ENCODE peak calls at places on chromosomes 12 and 14, in seven cellular contexts. P is keratinocyte; M is CD8-positive, alpha-beta T cell; F is ascending aorta; Z is uterus; Q is tibial artery; L is cardiac muscle cell. S is an unnamed sample.

GRCh38 chr12:121781751-121782615 is 11.5 kb downstream of the RHOF start:
- DNase-seq in P (no peak), M (no peak), F (no peak), Z (no peak), Q (no peak), L (no peak), S (no peak)

GRCh38 chr14:105059035-105059916 is 6.0 kb downstream of the GPR132 start:
- DNase-seq in P (no peak), M (no peak), F (no peak), Z (no peak), Q (no peak), L (no peak), S (peak; percentile 83)

GRCh38 chr12:20367731-20368652 is at the start of gene PDE3A:
- DNase-seq in P (no peak), M (no peak), F (no peak), Z (peak; percentile 66), Q (peak; percentile 89), L (peak; percentile 89), S (peak; percentile 70)

GRCh38 chr12:31246470-31246850 is 79.5 kb downstream of the SINHCAF start:
- DNase-seq in P (peak; percentile 58), M (no peak), F (no peak), Z (no peak), Q (no peak), L (peak; percentile 66), S (no peak)

GRCh38 chr12:56158926-56159461 is 835 bp downstream of the MYL6 start:
- DNase-seq in P (no peak), M (no peak), F (peak; percentile 63), Z (peak; percentile 80), Q (peak; percentile 95), L (peak; percentile 87), S (peak; percentile 86)

GRCh38 chr14:95891742-95892141 is 15.1 kb downstream of the TUNAR start:
- DNase-seq in P (no peak), M (no peak), F (no peak), Z (no peak), Q (no peak), L (no peak), S (no peak)

GRCh38 chr14:93375673-93376156 is 28.7 kb downstream of the COX8C start:
- DNase-seq in P (no peak), M (no peak), F (no peak), Z (no peak), Q (no peak), L (no peak), S (peak; percentile 82)

GRCh38 chr12:126772171-126772864 is 1494.7 kb upstream of the TMEM132C start:
- DNase-seq in P (no peak), M (peak; percentile 4), F (no peak), Z (no peak), Q (no peak), L (no peak), S (no peak)

GRCh38 chr14:100677925-100678765 is 48.5 kb upstream of the DLK1 start:
- DNase-seq in P (no peak), M (no peak), F (no peak), Z (peak; percentile 77), Q (no peak), L (peak; percentile 91), S (no peak)

GRCh38 chr12:108649668-108650067 is 16.0 kb upstream of the SELPLG start:
- DNase-seq in P (no peak), M (no peak), F (no peak), Z (no peak), Q (no peak), L (peak; percentile 75), S (no peak)

GRCh38 chr14:21070083-21070609 is at the start of gene ARHGEF40:
- DNase-seq in P (no peak), M (no peak), F (no peak), Z (peak; percentile 75), Q (peak; percentile 85), L (peak; percentile 66), S (peak; percentile 88)

GRCh38 chr12:10829994-10830393 is 3.8 kb upstream of the TAS2R10 start:
- DNase-seq in P (no peak), M (no peak), F (no peak), Z (no peak), Q (no peak), L (peak; percentile 6), S (no peak)

GRCh38 chr14:100546051-100546443 is 41.2 kb downstream of the BEGAIN start:
- DNase-seq in P (no peak), M (peak; percentile 16), F (no peak), Z (peak; percentile 36), Q (no peak), L (peak; percentile 28), S (no peak)

GRCh38 chr14:40417777-40418401 is 985.7 kb upstream of the FBXO33 start:
- DNase-seq in P (no peak), M (no peak), F (no peak), Z (no peak), Q (no peak), L (peak; percentile 10), S (no peak)

GRCh38 chr12:85835810-85836715 is at the start of gene RASSF9:
- DNase-seq in P (no peak), M (no peak), F (no peak), Z (peak; percentile 84), Q (peak; percentile 79), L (peak; percentile 97), S (no peak)

GRCh38 chr12:104788848-104789271 is 169.2 kb downstream of the SLC41A2 start:
- DNase-seq in P (no peak), M (no peak), F (no peak), Z (no peak), Q (no peak), L (no peak), S (no peak)

GRCh38 chr12:94488449-94488848 is 28.8 kb upstream of the CEP83 start:
- DNase-seq in P (no peak), M (no peak), F (no peak), Z (no peak), Q (no peak), L (no peak), S (no peak)

GRCh38 chr14:36198378-36198777 is 21.9 kb upstream of the PTCSC3 start:
- DNase-seq in P (no peak), M (no peak), F (no peak), Z (no peak), Q (no peak), L (no peak), S (no peak)

GRCh38 chr12:130280226-130280625 is 57.5 kb upstream of the PIWIL1 start:
- DNase-seq in P (no peak), M (no peak), F (no peak), Z (no peak), Q (no peak), L (no peak), S (no peak)

GRCh38 chr12:120132863-120133385 is 16.4 kb upstream of the RAB35 start:
- DNase-seq in P (no peak), M (no peak), F (no peak), Z (no peak), Q (no peak), L (no peak), S (no peak)

GRCh38 chr14:105852378-105853088 is 326.1 kb downstream of the TMEM121 start:
- DNase-seq in P (no peak), M (no peak), F (no peak), Z (no peak), Q (no peak), L (no peak), S (peak; percentile 83)

GRCh38 chr12:98418357-98419075 is 96.9 kb upstream of the TMPO start:
- DNase-seq in P (peak; percentile 84), M (no peak), F (peak; percentile 60), Z (peak; percentile 74), Q (peak; percentile 96), L (peak; percentile 98), S (no peak)

GRCh38 chr12:96048392-96048969 is 13.1 kb upstream of the LTA4H start:
- DNase-seq in P (no peak), M (no peak), F (no peak), Z (no peak), Q (no peak), L (no peak), S (no peak)

GRCh38 chr12:29534935-29535334 is 37.4 kb upstream of the OVCH1 start:
- DNase-seq in P (no peak), M (no peak), F (no peak), Z (no peak), Q (no peak), L (peak; percentile 71), S (no peak)

GRCh38 chr14:73739174-73739898 is 25.2 kb upstream of the PNMA1 start:
- DNase-seq in P (no peak), M (no peak), F (no peak), Z (no peak), Q (no peak), L (no peak), S (peak; percentile 73)

DNA sequence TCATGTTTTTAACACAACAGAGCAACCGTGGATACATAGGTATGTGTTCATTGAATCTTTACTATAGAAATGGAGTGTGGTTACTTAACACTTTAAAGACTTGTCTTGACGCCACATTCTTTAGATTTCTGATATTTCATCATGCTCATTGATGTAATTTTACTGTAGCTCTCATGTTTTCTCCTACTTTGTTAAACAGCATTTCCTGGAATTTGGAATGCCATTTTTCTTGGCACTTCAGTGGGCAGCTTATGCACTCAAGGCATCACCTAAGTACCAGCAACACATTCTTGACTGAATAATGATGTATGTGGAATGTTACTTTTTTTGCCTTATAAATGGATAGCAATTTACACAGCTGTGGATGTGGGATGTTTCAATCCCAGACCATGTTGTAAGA is 298.4 kb downstream of the NPAS3 start:
- DNase-seq in P (no peak), M (no peak), F (no peak), Z (no peak), Q (no peak), L (no peak), S (no peak)
- H3K4me3 ChIP-seq in P (no peak overlapping the region), M (no peak overlapping the region), F (no peak overlapping the region), Z (no peak overlapping the region), Q (no peak overlapping the region), L (no peak overlapping the region), S (no peak overlapping the region)

GRCh38 chr12:9134981-9135628 is 19.4 kb upstream of the A2M start:
- DNase-seq in P (no peak), M (no peak), F (no peak), Z (no peak), Q (no peak), L (no peak), S (no peak)
- TF ChIP-seq CTCF in P (peak; percentile 49), M (no peak), F (no peak), Z (no peak), Q (no peak), L (no peak), S (peak; percentile 7)

GRCh38 chr14:103095210-103095778 is 769 bp downstream of the EXOC3L4 start:
- DNase-seq in P (no peak), M (no peak), F (no peak), Z (no peak), Q (no peak), L (no peak), S (no peak)
- H3K4me3 ChIP-seq in P (no peak overlapping the region), M (no peak overlapping the region), F (no peak overlapping the region), Z (no peak overlapping the region), Q (no peak overlapping the region), L (no peak overlapping the region), S (no peak overlapping the region)

DNA sequence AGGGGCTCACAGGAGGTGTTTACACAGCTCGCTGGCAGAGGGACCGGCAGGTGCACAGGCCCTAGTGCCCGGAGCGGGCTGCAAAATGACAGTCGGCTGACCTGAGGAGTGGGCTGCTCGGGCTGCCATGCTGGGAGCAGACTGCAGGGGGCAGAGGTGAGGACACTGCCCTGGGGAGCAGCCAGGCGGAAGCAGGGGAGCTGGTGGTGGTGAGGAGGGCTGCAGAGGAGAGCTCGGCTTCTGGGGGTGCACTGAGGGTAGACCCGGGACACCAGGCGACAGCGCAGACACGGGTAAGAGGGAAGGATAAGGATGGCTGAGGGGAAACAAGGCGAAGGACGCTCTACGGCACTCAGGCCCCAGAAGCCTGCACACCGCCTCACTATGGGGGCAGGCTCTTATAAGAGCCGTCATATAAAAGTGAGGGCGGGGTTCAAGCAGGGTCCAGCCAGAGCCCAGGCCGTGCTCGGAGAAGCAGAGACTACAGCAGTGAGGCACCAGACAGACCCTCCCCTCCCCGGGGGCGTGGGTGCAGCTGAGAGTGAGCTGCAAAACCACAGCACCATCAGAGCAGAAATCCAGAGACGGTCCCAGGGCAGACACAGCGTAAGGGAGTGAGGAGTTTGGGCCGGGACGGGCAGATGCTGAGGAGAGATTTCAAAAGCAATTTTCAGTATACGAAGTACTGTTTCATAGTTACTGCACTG is 62.5 kb downstream of the CCDC88C start:
- DNase-seq in P (no peak), M (no peak), F (no peak), Z (no peak), Q (no peak), L (no peak), S (peak; percentile 79)
- TF ChIP-seq CTCF in P (peak; percentile 25), M (peak; percentile 59), F (no peak), Z (no peak), Q (no peak), L (peak; percentile 26), S (no peak)